ENCODE peak calls at places on chromosomes 11 and 22, in seven cellular contexts. N, C, D, S, I, Z and P are unnamed samples.

GRCh38 chr11:69588270-69588669 is 52.7 kb upstream of the CCND1 start:
- DNase-seq in N (no peak), C (no peak), D (no peak), S (peak), I (no peak), Z (peak), P (peak)

GRCh38 chr11:62910141-62910882 is 10.9 kb downstream of the CHRM1 start:
- DNase-seq in N (no peak), C (no peak), D (no peak), S (no peak), I (peak), Z (no peak), P (no peak)

GRCh38 chr11:93001812-93002211 is 32.4 kb downstream of the MTNR1B start:
- DNase-seq in N (no peak), C (no peak), D (no peak), S (no peak), I (no peak), Z (no peak), P (no peak)

GRCh38 chr11:65625628-65626342 is 10.2 kb downstream of the PCNX3 start:
- DNase-seq in N (peak), C (peak), D (no peak), S (peak), I (peak), Z (peak), P (peak)

GRCh38 chr22:49730656-49731055 is 97.0 kb downstream of the BRD1 start:
- DNase-seq in N (no peak), C (no peak), D (no peak), S (no peak), I (no peak), Z (no peak), P (no peak)

GRCh38 chr11:107777094-107777493 is 65.2 kb upstream of the SLN start:
- DNase-seq in N (peak), C (no peak), D (no peak), S (no peak), I (no peak), Z (no peak), P (no peak)

GRCh38 chr11:121540627-121541026 is 87.9 kb upstream of the SORL1-AS1 start:
- DNase-seq in N (no peak), C (no peak), D (peak), S (no peak), I (no peak), Z (peak), P (no peak)

GRCh38 chr22:42292726-42293520 is 22.5 kb upstream of the TCF20 start:
- DNase-seq in N (no peak), C (no peak), D (no peak), S (no peak), I (no peak), Z (no peak), P (no peak)

GRCh38 chr11:74370122-74370521 is 28.1 kb downstream of the PGM2L1 start:
- DNase-seq in N (no peak), C (no peak), D (no peak), S (no peak), I (no peak), Z (no peak), P (peak)

GRCh38 chr22:41925783-41926460 is 684 bp downstream of the TNFRSF13C start:
- DNase-seq in N (peak), C (peak), D (peak), S (peak), I (no peak), Z (peak), P (no peak)

GRCh38 chr11:64894070-64894811 is 15.8 kb upstream of the EHD1 start:
- DNase-seq in N (peak), C (peak), D (peak), S (peak), I (peak), Z (peak), P (peak)

GRCh38 chr11:45089251-45089650 is 57.2 kb upstream of the PRDM11 start:
- DNase-seq in N (no peak), C (no peak), D (no peak), S (peak), I (peak), Z (peak), P (peak)

GRCh38 chr11:118000850-118001228 is 14.6 kb downstream of the IL10RA start:
- DNase-seq in N (no peak), C (no peak), D (no peak), S (no peak), I (no peak), Z (no peak), P (no peak)

GRCh38 chr11:118136341-118136740 is 16.3 kb downstream of the SCN4B start:
- DNase-seq in N (no peak), C (no peak), D (no peak), S (no peak), I (no peak), Z (no peak), P (no peak)

GRCh38 chr22:19607198-19608113 is 83.2 kb upstream of the CLDN5 start:
- DNase-seq in N (no peak), C (peak), D (peak), S (peak), I (peak), Z (peak), P (no peak)

GRCh38 chr11:94452988-94453387 is 40.7 kb downstream of the MRE11 start:
- DNase-seq in N (no peak), C (no peak), D (no peak), S (no peak), I (no peak), Z (no peak), P (no peak)

GRCh38 chr11:134361241-134361640 is 29.5 kb downstream of the GLB1L2 start:
- DNase-seq in N (no peak), C (no peak), D (no peak), S (no peak), I (no peak), Z (no peak), P (no peak)

GRCh38 chr11:17396598-17397310 is 8.3 kb upstream of the KCNJ11 start:
- DNase-seq in N (peak), C (no peak), D (no peak), S (no peak), I (no peak), Z (no peak), P (no peak)

GRCh38 chr11:123588117-123588815 is 66.2 kb downstream of the SCN3B start:
- DNase-seq in N (no peak), C (no peak), D (no peak), S (no peak), I (no peak), Z (no peak), P (no peak)

GRCh38 chr22:41507330-41508063 is 36.8 kb downstream of the POLR3H start:
- DNase-seq in N (no peak), C (no peak), D (no peak), S (no peak), I (peak), Z (no peak), P (no peak)

GRCh38 chr11:61976420-61976800 is 9.0 kb upstream of the FTH1 start:
- DNase-seq in N (no peak), C (no peak), D (no peak), S (no peak), I (no peak), Z (no peak), P (no peak)

GRCh38 chr11:115617767-115618166 is 113.6 kb upstream of the CADM1 start:
- DNase-seq in N (no peak), C (no peak), D (no peak), S (no peak), I (no peak), Z (no peak), P (no peak)

GRCh38 chr11:3056296-3057068 is 741 bp downstream of the CARS1 start:
- DNase-seq in N (no peak), C (no peak), D (peak), S (peak), I (no peak), Z (peak), P (no peak)

GRCh38 chr11:77371646-77372045 is 70.2 kb upstream of the GDPD4 start:
- DNase-seq in N (no peak), C (no peak), D (no peak), S (no peak), I (peak), Z (no peak), P (no peak)

GRCh38 chr22:20523118-20523983 is 15.9 kb downstream of the MED15 start:
- DNase-seq in N (no peak), C (no peak), D (no peak), S (peak), I (no peak), Z (peak), P (peak)